ENCODE peak calls at places on chromosomes 3 and 15, in four cellular contexts. Z is K562, P is HepG2, C is GM12878. Q is an unnamed sample. For H3K4me1, the result is how much of the 10 kb centered on the place peaks cover.

GRCh38 chr15:101126618-101127502 is 125.0 kb downstream of the CHSY1 start:
- DNase-seq in P (no peak), C (no peak), Z (no peak), Q (no peak)

GRCh38 chr3:65142476-65142875 is 454.7 kb upstream of the ADAMTS9 start:
- DNase-seq in P (no peak), Z (no peak), C (no peak), Q (peak)

GRCh38 chr15:28271697-28272250 is 50.2 kb downstream of the HERC2 start:
- DNase-seq in P (no peak), Z (no peak), C (no peak), Q (no peak)

GRCh38 chr3:98199020-98199419 is 32.5 kb downstream of the OR5H15 start:
- DNase-seq in P (no peak), Z (no peak), C (no peak), Q (no peak)

GRCh38 chr15:83653639-83654378 is at the start of gene ADAMTSL3:
- DNase-seq in Z (peak), C (no peak), P (no peak), Q (peak)

GRCh38 chr3:102113421-102114041 is 264.2 kb downstream of the NFKBIZ start:
- DNase-seq in P (no peak), Z (no peak), C (no peak), Q (no peak)

GRCh38 chr15:43169888-43170287 is 15.3 kb upstream of the CCNDBP1 start:
- DNase-seq in Z (peak), P (no peak), C (no peak), Q (no peak)

GRCh38 chr15:65796610-65797012 is 4.5 kb upstream of the DENND4A start:
- DNase-seq in Z (no peak), C (no peak), P (no peak), Q (no peak)

GRCh38 chr15:82831894-82832600 is 22.6 kb downstream of the WHAMM start:
- DNase-seq in C (no peak), Z (no peak), P (no peak), Q (no peak)

GRCh38 chr3:117788086-117788485 is 1078.5 kb downstream of the TUSC7 start:
- DNase-seq in C (no peak), P (no peak), Z (no peak), Q (peak)

GRCh38 chr3:86814918-86815655 is 175.9 kb downstream of the VGLL3 start:
- DNase-seq in C (no peak), Z (no peak), P (no peak), Q (peak)

GRCh38 chr15:27088584-27089232 is 117.7 kb downstream of the GABRG3 start:
- DNase-seq in Z (peak), C (no peak), P (no peak), Q (no peak)

GRCh38 chr3:196948442-196949365 is 6.4 kb upstream of the NCBP2 start:
- DNase-seq in Z (peak), P (peak), C (no peak), Q (peak)

GRCh38 chr15:66461917-66462316 is 35.6 kb downstream of the SNAPC5 start:
- DNase-seq in P (no peak), Z (no peak), C (no peak), Q (no peak)

GRCh38 chr3:52240059-52240885 is 1.3 kb upstream of the TWF2 start:
- DNase-seq in Z (peak), C (no peak), P (peak), Q (peak)

GRCh38 chr3:52238193-52238760 is 681 bp downstream of the TWF2 start:
- DNase-seq in P (peak), Z (no peak), C (no peak), Q (peak)

GRCh38 chr3:52242039-52242438 is 3.1 kb upstream of the TWF2 start:
- DNase-seq in P (no peak), Z (no peak), C (no peak), Q (no peak)

GRCh38 chr3:52238761-52239701 is at the start of gene TWF2:
- DNase-seq in P (peak), C (no peak), Z (peak), Q (peak)

GRCh38 chr3:52240886-52241244 is 1.9 kb upstream of the TWF2 start:
- DNase-seq in Z (no peak), P (no peak), C (no peak), Q (no peak)
- H3K4me1 ChIP-seq in Z (under half), P (half or more), C (half or more), Q (under half)

GRCh38 chr3:47128110-47128509 is 35.8 kb downstream of the SETD2 start:
- DNase-seq in P (no peak), C (no peak), Z (no peak), Q (no peak)
- TF ChIP-seq CREB1 in P (no peak), C (no peak), Z (no peak), Q (no peak)

DNA sequence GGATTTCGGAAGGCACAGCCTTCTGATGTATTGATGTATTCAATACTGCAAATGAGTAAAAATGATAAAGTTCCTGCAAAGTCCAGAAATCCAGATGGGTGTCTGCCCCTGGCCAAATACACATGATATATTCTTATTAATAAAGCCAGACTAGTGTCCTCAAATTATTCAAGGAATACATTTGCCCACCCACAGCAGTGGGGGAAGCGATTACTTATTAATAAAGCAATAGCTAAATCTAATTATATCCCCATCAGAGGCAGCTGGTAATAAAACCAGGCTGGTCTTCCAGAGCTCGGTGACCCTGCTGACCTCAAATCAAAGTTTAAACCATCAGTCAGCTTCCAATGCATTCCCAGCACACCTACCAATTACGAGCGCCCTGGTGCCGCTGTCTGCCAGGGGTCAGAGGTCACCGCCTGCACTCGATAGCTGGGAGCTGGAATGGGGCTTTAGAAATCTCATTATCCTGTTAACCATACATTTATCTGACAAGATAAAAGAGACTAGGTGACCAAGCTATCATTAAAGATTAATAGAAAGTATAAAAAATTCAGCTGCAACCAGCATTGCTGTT is 330.3 kb downstream of the UACA start:
- DNase-seq in C (no peak), P (no peak), Z (peak), Q (no peak)
- TF ChIP-seq REST in C (no peak), P (no peak), Z (no peak), Q (no peak)

GRCh38 chr3:129592362-129593150 is 13.9 kb downstream of the PLXND1 start:
- DNase-seq in P (no peak), C (no peak), Z (no peak), Q (peak)
- H3K4me1 ChIP-seq in P (half or more), C (under half), Z (under half), Q (half or more)

DNA sequence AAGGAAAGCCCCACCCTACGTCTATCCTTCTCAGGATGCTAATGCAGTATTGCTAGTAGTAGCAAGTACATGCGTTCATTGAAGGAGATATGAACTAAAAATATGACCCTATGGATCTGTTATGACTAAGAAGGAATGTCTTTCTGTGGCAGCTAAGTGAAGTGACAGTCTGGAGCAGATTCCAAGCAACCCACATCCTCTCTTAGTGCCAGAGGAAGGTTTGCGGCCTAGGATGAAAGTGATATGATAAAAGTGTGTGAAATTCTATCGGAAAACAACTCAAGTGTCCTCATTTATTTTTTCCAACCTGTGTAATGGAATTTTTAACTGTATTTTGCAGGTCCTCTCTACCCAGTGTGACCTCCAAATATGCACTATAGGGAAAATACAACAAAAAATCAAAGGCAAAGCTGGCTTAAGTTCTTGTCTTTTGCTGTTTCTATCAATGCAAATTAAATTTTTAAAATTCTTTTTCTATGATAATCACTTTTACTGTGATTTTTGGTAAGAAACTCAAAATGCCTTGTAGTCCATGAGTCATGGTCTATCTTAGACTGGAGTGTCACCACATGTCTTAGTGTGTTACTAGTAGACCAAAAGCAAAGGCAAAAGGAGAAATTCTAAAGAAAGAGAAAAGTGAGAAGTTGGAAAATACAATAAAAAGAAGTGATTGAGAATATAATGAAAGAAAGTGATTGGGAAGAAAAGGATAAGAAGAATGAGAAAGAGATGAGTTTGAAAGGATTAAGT is 161.2 kb upstream of the TMCO5A start:
- DNase-seq in P (no peak), Z (no peak), C (no peak), Q (no peak)
- TF ChIP-seq CREB1 in P (no peak), Z (no peak), C (no peak), Q (no peak)

DNA sequence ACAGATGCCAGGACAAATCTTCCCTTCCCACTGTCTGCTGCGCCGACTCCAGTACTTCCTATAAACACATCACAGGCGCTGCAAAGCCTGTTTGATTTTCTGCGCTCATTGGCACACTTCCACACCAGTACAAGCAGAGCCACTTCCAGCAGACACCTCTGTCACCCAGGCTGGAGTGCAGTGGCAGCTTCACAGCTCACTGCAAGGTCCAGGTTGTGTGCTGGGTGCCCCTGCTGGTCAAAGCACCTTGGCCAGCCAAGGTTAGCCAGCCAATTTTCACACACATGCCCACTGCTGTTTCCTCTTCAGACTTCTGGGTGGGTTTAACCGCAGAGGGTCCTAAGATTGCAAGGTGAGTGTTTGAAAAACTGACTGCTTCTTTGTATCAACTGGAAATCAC is 4.9 kb downstream of the CHDH start:
- DNase-seq in P (peak), Z (no peak), C (no peak), Q (no peak)
- TF ChIP-seq REST in P (no peak), Z (no peak), C (no peak), Q (no peak)

DNA sequence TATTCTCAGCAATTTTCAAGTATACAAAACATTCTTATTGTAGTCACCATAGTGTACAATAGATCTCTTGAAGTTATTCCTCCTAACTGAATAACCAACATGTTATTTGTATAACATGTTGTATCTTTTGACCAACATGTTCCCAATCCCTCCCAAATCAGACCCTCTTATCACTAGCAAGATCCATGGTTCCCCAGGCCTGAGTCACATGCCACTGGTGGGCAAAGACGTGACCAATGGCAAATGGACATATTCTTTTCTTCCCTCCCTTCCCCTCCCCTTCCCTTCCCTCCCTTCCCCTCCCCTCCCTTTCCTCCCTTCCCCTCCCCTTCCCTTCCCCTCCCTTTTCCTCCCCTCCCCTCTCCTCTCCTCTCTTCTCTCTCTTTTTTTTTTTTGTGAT is 45.4 kb downstream of the AMOTL2 start:
- DNase-seq in P (no peak), C (no peak), Z (no peak), Q (no peak)
- H3K4me1 ChIP-seq in P (half or more), C (under half), Z (under half), Q (half or more)

DNA sequence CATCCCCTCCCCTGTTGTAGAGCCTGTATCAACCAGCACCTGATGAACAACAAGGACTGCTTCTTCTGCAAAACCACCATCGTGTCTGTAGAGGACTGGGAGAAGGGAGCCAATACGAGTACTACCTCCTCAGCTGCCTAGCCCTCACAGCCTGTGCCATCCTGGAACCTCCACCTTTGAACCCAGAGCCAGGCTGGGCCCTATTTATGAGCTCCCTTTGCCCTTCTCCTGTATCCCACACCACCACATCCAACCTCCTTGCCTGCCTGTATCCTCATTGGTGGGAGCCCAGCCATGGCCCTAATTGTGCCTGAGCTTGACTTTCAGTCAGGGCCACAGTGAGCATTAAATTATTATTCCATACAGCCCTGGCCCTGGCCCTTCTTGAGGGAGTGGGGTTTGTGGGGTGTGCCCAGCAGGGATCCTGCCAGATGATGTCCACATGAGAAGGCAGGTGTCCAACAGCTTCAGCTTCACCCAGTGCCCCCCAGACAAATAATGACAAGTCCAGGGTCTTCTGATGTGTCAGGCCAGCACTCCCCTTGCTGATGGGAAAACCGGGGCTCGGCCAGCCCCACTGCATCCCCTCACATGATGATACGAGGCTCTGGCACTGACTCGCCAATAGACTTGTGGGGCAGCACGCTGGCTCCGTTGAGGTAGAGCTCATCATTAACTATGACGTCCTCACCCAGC is 1.8 kb upstream of the AMIGO3 start:
- DNase-seq in C (no peak), Z (no peak), P (no peak), Q (no peak)
- TF ChIP-seq CREB1 in C (no peak), Z (no peak), P (no peak), Q (no peak)